ENCODE peak calls at places on chromosome X, in five cellular contexts. U is HuH-7; L is right cardiac atrium; X is stimulated activated CD4-positive, alpha-beta T cell treated with anti-CD3 and anti-CD28 coated beads, Interleukin-15, amount 100 ng/mL, for 1 hour; Q is ACHN. O is an unnamed sample.

GRCh38 chrX:42106556-42106955 is 183.2 kb upstream of the CASK start:
- DNase-seq in U (no peak), L (no peak), X (no peak), Q (no peak), O (no peak)

GRCh38 chrX:73850124-73851013 is 287.4 kb downstream of the CHIC1 start:
- DNase-seq in U (peak), L (peak), X (no peak), Q (peak), O (no peak)

GRCh38 chrX:124263743-124264142 is 68.7 kb upstream of the TEX13D start:
- DNase-seq in U (no peak), L (no peak), X (no peak), Q (no peak), O (no peak)

GRCh38 chrX:130803537-130803936 is 99.5 kb downstream of the ENOX2 start:
- DNase-seq in U (no peak), L (no peak), X (no peak), Q (no peak), O (no peak)

GRCh38 chrX:51456814-51457213 is 39.6 kb downstream of the NUDT11 start:
- DNase-seq in U (no peak), L (no peak), X (no peak), Q (no peak), O (no peak)

GRCh38 chrX:123960956-123961267 is 594 bp upstream of the STAG2 start:
- DNase-seq in U (no peak), L (no peak), X (no peak), Q (no peak), O (no peak)

GRCh38 chrX:55201930-55202579 is 18.1 kb upstream of the PAGE5 start:
- DNase-seq in U (no peak), L (no peak), X (no peak), Q (no peak), O (no peak)

GRCh38 chrX:77900688-77901087 is 1.4 kb downstream of the COX7B start:
- DNase-seq in U (no peak), L (no peak), X (no peak), Q (no peak), O (no peak)

GRCh38 chrX:47658684-47659515 is at the start of gene UXT:
- DNase-seq in U (peak), L (peak), X (peak), Q (peak), O (peak)

GRCh38 chrX:67546496-67547423 is 2.9 kb downstream of the AR start:
- DNase-seq in U (no peak), L (no peak), X (no peak), Q (no peak), O (no peak)

GRCh38 chrX:130799393-130799792 is 103.6 kb downstream of the ENOX2 start:
- DNase-seq in U (no peak), L (no peak), X (no peak), Q (no peak), O (no peak)

GRCh38 chrX:44303119-44303518 is 40.4 kb downstream of the EFHC2 start:
- DNase-seq in U (peak), L (no peak), X (no peak), Q (no peak), O (no peak)

GRCh38 chrX:41588271-41588670 is 100.5 kb upstream of the GPR34 start:
- DNase-seq in U (no peak), L (no peak), X (no peak), Q (peak), O (no peak)

GRCh38 chrX:134236690-134237362 is at the start of gene CCDC160:
- DNase-seq in U (peak), L (peak), X (no peak), Q (peak), O (no peak)

GRCh38 chrX:20459410-20460350 is 193.0 kb upstream of the RPS6KA3 start:
- DNase-seq in U (no peak), L (no peak), X (no peak), Q (no peak), O (no peak)

GRCh38 chrX:40097492-40098263 is at the start of gene BCOR:
- DNase-seq in U (peak), L (peak), X (peak), Q (peak), O (peak)

GRCh38 chrX:154485150-154486051 is 1.0 kb downstream of the UBL4A start:
- DNase-seq in U (no peak), L (peak), X (no peak), Q (no peak), O (no peak)

GRCh38 chrX:29652484-29652883 is 562.9 kb upstream of the MAGEB2 start:
- DNase-seq in U (no peak), L (no peak), X (no peak), Q (peak), O (no peak)

GRCh38 chrX:49202022-49202421 is 2.0 kb upstream of the SYP start:
- DNase-seq in U (no peak), L (no peak), X (no peak), Q (no peak), O (no peak)

GRCh38 chrX:118364261-118364660 is 18.4 kb downstream of the WDR44 start:
- DNase-seq in U (no peak), L (no peak), X (no peak), Q (no peak), O (no peak)

GRCh38 chrX:8194216-8194615 is 23.1 kb upstream of the VCX2 start:
- DNase-seq in U (no peak), L (no peak), X (no peak), Q (no peak), O (no peak)

GRCh38 chrX:71301195-71301924 is at the start of gene ITGB1BP2:
- DNase-seq in U (peak), L (no peak), X (no peak), Q (no peak), O (no peak)

GRCh38 chrX:26851981-26852380 is 611.2 kb downstream of the PPP4R3C start:
- DNase-seq in U (no peak), L (no peak), X (no peak), Q (peak), O (no peak)

GRCh38 chrX:114334473-114334982 is 249.4 kb upstream of the HTR2C start:
- DNase-seq in U (no peak), L (no peak), X (no peak), Q (no peak), O (no peak)

GRCh38 chrX:63746278-63746677 is 38.7 kb downstream of the ARHGEF9 start:
- DNase-seq in U (no peak), L (no peak), X (no peak), Q (no peak), O (no peak)

GRCh38 chrX:50893466-50893865 is 17.1 kb upstream of the BMP15 start:
- DNase-seq in U (no peak), L (no peak), X (no peak), Q (no peak), O (no peak)

GRCh38 chrX:119690921-119691716 is 1.8 kb downstream of the SEPTIN6 start:
- DNase-seq in U (no peak), L (no peak), X (no peak), Q (no peak), O (no peak)

GRCh38 chrX:48468247-48468671 is 1.8 kb downstream of the SLC38A5 start:
- DNase-seq in U (no peak), L (peak), X (no peak), Q (no peak), O (no peak)

GRCh38 chrX:24410514-24411189 is 50.2 kb downstream of the SUPT20HL1 start:
- DNase-seq in U (no peak), L (no peak), X (no peak), Q (no peak), O (no peak)

GRCh38 chrX:12955882-12956703 is 18.8 kb upstream of the TMSB4X start:
- DNase-seq in U (peak), L (peak), X (no peak), Q (peak), O (peak)

GRCh38 chrX:84712621-84713020 is 210.4 kb upstream of the HDX start:
- DNase-seq in U (no peak), L (no peak), X (no peak), Q (no peak), O (no peak)

GRCh38 chrX:108307408-108308085 is 130.7 kb downstream of the COL4A6 start:
- DNase-seq in U (peak), L (peak), X (no peak), Q (no peak), O (no peak)

GRCh38 chrX:50691820-50692219 is 122.2 kb downstream of the SHROOM4 start:
- DNase-seq in U (peak), L (no peak), X (no peak), Q (peak), O (peak)

GRCh38 chrX:22746081-22746480 is 253.7 kb upstream of the DDX53 start:
- DNase-seq in U (no peak), L (no peak), X (no peak), Q (no peak), O (no peak)

GRCh38 chrX:139724626-139725025 is 16.7 kb upstream of the MCF2 start:
- DNase-seq in U (no peak), L (no peak), X (no peak), Q (no peak), O (no peak)

GRCh38 chrX:131821945-131822622 is 201.0 kb upstream of the STK26 start:
- DNase-seq in U (no peak), L (peak), X (no peak), Q (no peak), O (peak)

GRCh38 chrX:85419293-85419692 is 39.8 kb upstream of the POF1B start:
- DNase-seq in U (no peak), L (no peak), X (no peak), Q (no peak), O (no peak)

GRCh38 chrX:14865201-14865600 is 7.7 kb downstream of the FANCB start:
- DNase-seq in U (no peak), L (no peak), X (no peak), Q (no peak), O (no peak)

O was measured in naive B cell.